ENCODE peak calls at places on chromosome 2, in four cellular contexts. N is RWPE2, H is substantia nigra, M is SJSA1. K is an unnamed sample.

GRCh38 chr2:118865106-118865505 is 17.7 kb upstream of the EN1 start:
- DNase-seq in N (no peak), H (no peak), M (peak), K (no peak)

GRCh38 chr2:231138699-231139098 is 13.9 kb upstream of the HTR2B start:
- DNase-seq in N (no peak), H (no peak), M (no peak), K (no peak)

GRCh38 chr2:37671013-37671815 is at the start of gene CDC42EP3:
- DNase-seq in N (peak), H (no peak), M (peak), K (peak)

GRCh38 chr2:143165291-143165690 is 36.1 kb downstream of the ARHGAP15 start:
- DNase-seq in N (no peak), H (no peak), M (no peak), K (no peak)

GRCh38 chr2:158781562-158781961 is 13.6 kb upstream of the DAPL1 start:
- DNase-seq in N (no peak), H (no peak), M (no peak), K (no peak)

GRCh38 chr2:198628596-198628995 is 824.2 kb downstream of the PLCL1 start:
- DNase-seq in N (no peak), H (no peak), M (no peak), K (no peak)

GRCh38 chr2:232260075-232260474 is 118.5 kb upstream of the ALPP start:
- DNase-seq in N (no peak), H (no peak), M (peak), K (no peak)

GRCh38 chr2:231344851-231345250 is 50.7 kb upstream of the B3GNT7 start:
- DNase-seq in N (no peak), H (no peak), M (no peak), K (no peak)

GRCh38 chr2:162560291-162560690 is 216.4 kb downstream of the GCA start:
- DNase-seq in N (no peak), H (no peak), M (no peak), K (no peak)

GRCh38 chr2:193581807-193582206 is 1387.1 kb upstream of the TMEFF2 start:
- DNase-seq in N (no peak), H (no peak), M (no peak), K (no peak)

GRCh38 chr2:23379220-23379695 is 5.7 kb upstream of the KLHL29 start:
- DNase-seq in N (no peak), H (no peak), M (no peak), K (no peak)

GRCh38 chr2:8630676-8631464 is 51.0 kb upstream of the ID2 start:
- DNase-seq in N (no peak), H (no peak), M (no peak), K (no peak)

GRCh38 chr2:29443086-29443485 is 327.9 kb downstream of the CLIP4 start:
- DNase-seq in N (no peak), H (no peak), M (no peak), K (no peak)

GRCh38 chr2:12014088-12014960 is 267.9 kb downstream of the LPIN1 start:
- DNase-seq in N (no peak), H (no peak), M (no peak), K (no peak)

GRCh38 chr2:223185638-223186037 is 133.6 kb downstream of the KCNE4 start:
- DNase-seq in N (no peak), H (no peak), M (no peak), K (no peak)

GRCh38 chr2:112700004-112700667 is 20.7 kb upstream of the NT5DC4 start:
- DNase-seq in N (no peak), H (no peak), M (no peak), K (no peak)

GRCh38 chr2:146246017-146246733 is 1598.7 kb upstream of the ACVR2A start:
- DNase-seq in N (no peak), H (no peak), M (peak), K (no peak)

DNA sequence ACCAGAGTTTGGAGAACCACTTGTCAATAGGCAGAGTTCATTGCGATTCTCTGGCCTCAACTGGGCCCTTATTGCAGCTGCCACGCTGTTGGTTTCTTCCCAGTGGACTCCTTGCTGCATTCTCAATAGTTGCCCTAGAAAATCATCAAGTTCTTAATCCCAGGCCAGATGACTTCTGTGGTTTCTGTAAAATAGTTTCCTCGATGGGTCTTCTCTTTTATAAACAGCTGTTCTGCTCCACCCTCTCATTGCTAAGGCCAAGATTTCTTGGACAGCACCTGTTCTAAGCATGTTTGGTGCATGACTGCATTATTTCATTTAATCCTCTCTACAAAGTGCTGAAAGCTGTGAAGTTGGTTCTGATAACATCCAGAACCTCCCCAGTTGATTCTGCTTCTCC is 131.0 kb downstream of the BCL2L11 start:
- DNase-seq in N (no peak), H (no peak), M (no peak), K (no peak)
- H3K27ac ChIP-seq in N (no peak), H (no peak), M (no peak), K (no peak)

GRCh38 chr2:776038-776437 is 98.8 kb upstream of the TMEM18 start:
- DNase-seq in N (no peak), H (no peak), M (no peak), K (no peak)

GRCh38 chr2:777051-777450 is 99.8 kb upstream of the TMEM18 start:
- DNase-seq in N (peak), H (no peak), M (no peak), K (no peak)

GRCh38 chr2:778680-779350 is 101.6 kb upstream of the TMEM18 start:
- DNase-seq in N (no peak), H (no peak), M (no peak), K (no peak)

GRCh38 chr2:776517-776916 is 99.3 kb upstream of the TMEM18 start:
- DNase-seq in N (no peak), H (no peak), M (no peak), K (no peak)

GRCh38 chr2:777546-777945 is 100.3 kb upstream of the TMEM18 start:
- DNase-seq in N (no peak), H (no peak), M (no peak), K (no peak)
- H3K27ac ChIP-seq in N (no peak), H (no peak), M (no peak), K (no peak)

DNA sequence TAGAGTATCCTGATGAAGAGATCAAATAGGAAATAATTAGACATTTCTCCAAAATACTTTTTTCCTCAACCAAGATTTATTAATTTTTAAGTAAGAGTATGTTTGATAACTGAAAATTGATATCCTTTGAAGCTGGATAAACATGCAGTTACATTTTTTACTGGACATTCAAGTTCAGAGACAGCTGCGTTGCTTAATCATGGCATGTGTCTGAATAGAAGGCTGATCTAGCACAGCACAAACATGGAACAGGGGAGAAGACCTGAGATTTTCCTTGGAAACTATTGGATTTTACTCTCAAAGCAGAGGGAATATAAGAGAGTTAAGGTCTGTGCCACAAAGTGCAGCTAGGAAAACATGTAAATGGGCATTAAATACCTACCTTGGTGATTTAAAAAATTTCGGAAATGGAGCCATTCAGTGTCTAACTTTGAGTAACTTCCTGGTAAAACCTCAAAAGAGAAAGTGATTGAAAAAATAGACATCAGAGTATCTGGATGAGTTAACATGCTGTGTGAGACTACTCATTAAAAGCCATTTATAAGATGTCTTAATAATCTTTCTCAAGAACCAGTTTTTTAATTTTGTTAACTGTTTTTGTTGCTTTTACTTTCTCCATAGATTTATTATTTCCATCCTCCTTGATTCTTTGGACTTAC is 31.8 kb downstream of the CRIM1 start:
- DNase-seq in N (no peak), H (no peak), M (no peak), K (no peak)
- H3K27ac ChIP-seq in N (peak), H (no peak), M (peak), K (no peak)

GRCh38 chr2:236215761-236216333 is 47.7 kb upstream of the GBX2 start:
- DNase-seq in N (no peak), H (no peak), M (no peak), K (no peak)
- H3K27ac ChIP-seq in N (no peak), H (no peak), M (no peak), K (no peak)

DNA sequence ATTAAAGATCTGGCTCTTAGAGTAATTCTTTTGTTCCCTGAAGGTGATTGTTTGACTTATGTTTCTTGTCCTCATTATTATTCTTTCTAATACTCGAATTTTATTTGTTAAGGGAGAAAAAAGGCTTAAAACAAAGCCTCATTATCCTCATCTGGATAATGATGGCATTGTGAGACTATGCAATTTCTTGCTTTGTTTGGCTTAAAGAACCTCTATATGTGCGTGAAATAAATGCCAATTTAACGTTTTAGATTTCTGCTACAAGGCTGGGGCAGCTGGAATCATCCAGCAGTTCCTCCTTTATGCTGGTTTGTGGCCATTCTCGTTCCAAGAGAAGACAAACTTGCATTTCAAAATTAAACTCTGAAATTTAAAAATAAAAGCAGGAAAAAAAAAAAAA is 4.9 kb upstream of the DPYSL5 start:
- DNase-seq in N (no peak), H (no peak), M (no peak), K (no peak)
- H3K27ac ChIP-seq in N (no peak), H (peak), M (no peak), K (peak)

DNA sequence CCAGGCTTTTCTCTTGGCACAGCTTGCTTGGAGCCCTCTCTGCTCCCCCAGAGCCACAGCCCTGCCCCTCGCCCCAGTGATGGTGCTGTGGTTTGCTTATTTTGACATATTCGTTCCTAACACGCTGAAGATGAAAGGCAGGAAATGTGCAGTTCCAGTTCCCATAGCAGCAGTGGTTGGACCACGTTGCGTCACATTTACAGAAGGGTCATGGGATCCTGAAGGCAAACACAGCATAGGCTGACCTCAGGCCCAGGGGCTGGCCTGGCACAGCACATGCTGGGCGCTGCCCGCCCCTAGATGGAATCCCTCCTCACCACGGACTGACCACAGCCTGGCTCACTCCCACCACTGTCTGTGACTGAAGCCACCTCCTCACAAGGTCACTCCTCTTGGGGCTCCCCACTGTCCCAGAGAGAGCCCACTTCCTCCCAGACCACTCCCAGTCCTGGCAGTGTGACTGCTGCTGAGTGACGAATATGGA is 14.2 kb upstream of the CHRNA1 start:
- DNase-seq in N (no peak), H (no peak), M (peak), K (no peak)
- H3K27ac ChIP-seq in N (no peak), H (no peak), M (peak), K (no peak)

GRCh38 chr2:58107803-58108710 is 61.5 kb downstream of the VRK2 start:
- DNase-seq in N (peak), H (no peak), M (peak), K (no peak)
- H3K27ac ChIP-seq in N (peak), H (peak), M (peak), K (no peak)

DNA sequence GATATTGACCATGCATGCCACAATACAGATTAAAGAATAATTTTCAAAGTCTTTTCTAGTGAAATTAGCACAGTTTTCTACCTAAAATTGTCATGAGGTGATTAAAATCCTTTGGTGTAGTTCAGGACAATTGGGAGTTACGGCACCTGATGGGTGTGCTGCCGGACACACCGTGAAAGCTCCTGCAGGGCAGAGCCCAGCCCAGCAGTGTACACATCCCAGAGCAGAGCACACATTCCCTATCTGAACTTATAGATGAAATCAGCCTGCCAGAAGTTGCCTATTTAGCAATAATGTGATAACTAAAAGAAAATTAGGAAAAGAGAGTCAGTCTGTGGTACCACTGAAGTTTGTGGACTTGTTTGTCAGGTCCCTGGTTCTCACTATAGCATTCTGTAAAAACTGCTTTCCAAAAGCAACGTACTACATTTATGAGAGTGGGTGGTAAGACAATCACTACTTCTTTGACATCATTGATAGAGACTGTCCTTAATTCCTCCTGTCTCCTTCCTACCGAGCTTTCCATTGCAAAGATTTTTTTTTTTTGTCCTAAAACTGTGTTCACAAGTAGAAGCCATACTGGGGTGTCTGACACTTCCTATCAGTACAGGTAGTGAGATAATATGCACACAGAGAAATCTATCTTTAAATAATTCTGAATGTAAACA is 3.4 kb downstream of the CYTIP start:
- DNase-seq in N (no peak), H (no peak), M (no peak), K (no peak)
- H3K27ac ChIP-seq in N (no peak), H (no peak), M (no peak), K (no peak)

DNA sequence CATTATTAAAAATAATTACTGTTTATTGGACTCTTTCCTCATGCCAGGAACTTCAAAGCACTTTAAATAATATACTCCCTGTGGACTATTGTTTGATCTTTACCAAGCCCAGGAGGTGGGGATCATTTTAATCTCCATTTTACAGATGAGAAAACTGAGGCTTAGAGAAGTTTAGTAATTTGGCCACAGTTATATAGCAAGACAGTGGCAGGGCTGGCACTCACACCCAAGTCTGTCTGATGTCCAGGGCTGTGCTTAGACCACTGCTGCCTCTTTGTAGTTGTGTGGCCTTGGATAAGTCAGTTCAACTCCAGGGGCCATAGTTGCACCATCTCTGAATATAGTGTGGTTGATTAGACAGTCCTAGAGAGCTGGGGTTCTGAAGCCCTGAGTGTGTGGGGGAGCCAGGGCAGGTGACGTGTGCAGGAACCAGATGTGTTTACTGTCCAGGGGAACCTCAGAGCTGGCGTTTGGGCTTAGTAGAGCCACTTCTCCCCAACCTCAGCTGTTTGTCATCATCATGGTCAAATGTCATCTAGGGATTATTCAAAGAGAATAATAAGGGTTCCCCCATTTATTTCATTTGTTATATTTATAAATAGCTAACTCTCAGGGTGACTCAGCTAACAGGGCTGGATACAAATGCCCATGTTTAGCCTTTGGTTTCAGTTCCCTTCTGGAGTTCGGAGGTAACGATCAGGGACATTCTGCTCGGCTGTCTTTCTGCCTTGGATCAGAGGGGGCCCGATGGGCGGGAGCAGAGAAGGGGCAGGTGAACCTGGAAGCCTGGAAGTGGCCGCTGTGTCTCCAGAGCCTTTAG is 68.0 kb downstream of the BOLA3 start:
- DNase-seq in N (no peak), H (no peak), M (no peak), K (no peak)
- H3K27ac ChIP-seq in N (no peak), H (no peak), M (no peak), K (no peak)